ENCODE peak calls at places on chromosomes 16 and 17, in five cellular contexts. I, L, Z, G and X are unnamed samples.

GRCh38 chr17:41324180-41325075 is 8.9 kb upstream of the KRTAP17-1 start:
- DNase-seq in I (no peak), L (no peak), Z (peak; percentile 50), G (no peak), X (no peak)

GRCh38 chr17:38701504-38702165 is 3.4 kb upstream of the MLLT6 start:
- DNase-seq in I (no peak), L (no peak), Z (peak; percentile 51), G (no peak), X (no peak)

GRCh38 chr17:36525888-36526287 is 8.8 kb downstream of the MYO19 start:
- DNase-seq in I (no peak), L (no peak), Z (no peak), G (no peak), X (no peak)

GRCh38 chr16:85080923-85081498 is 31.3 kb downstream of the CIBAR2 start:
- DNase-seq in I (no peak), L (no peak), Z (no peak), G (no peak), X (no peak)

GRCh38 chr17:72121164-72122001 is 563 bp downstream of the SOX9 start:
- DNase-seq in I (no peak), L (no peak), Z (peak; percentile 40), G (peak; percentile 44), X (no peak)

GRCh38 chr17:15106540-15106939 is 158.6 kb downstream of the PMP22 start:
- DNase-seq in I (no peak), L (no peak), Z (peak; percentile 85), G (no peak), X (peak; percentile 36)

GRCh38 chr17:44363613-44364159 is at the start of gene FAM171A2:
- DNase-seq in I (no peak), L (no peak), Z (no peak), G (no peak), X (no peak)

GRCh38 chr17:17125136-17126084 is 80.7 kb downstream of the PLD6 start:
- DNase-seq in I (no peak), L (no peak), Z (no peak), G (no peak), X (no peak)

GRCh38 chr16:57422026-57422944 is 17.7 kb downstream of the CCL17 start:
- DNase-seq in I (no peak), L (peak; percentile 42), Z (peak; percentile 53), G (peak; percentile 57), X (no peak)

GRCh38 chr17:73506470-73507435 is 137.5 kb downstream of the SDK2 start:
- DNase-seq in I (no peak), L (no peak), Z (no peak), G (no peak), X (no peak)

GRCh38 chr17:76982408-76983074 is 114.3 kb downstream of the MGAT5B start:
- DNase-seq in I (no peak), L (no peak), Z (no peak), G (no peak), X (no peak)

GRCh38 chr17:80613732-80614071 is 69.1 kb downstream of the RPTOR start:
- DNase-seq in I (no peak), L (no peak), Z (no peak), G (no peak), X (no peak)